ENCODE peak calls at places on chromosomes 4 and X, in eight cellular contexts. One of them, this sample, is unnamed.

GRCh38 chr4:54063737-54064316 is 578 bp downstream of the CHIC2 start:
- DNase-seq in mammary epithelial cell: peak
- DNase-seq in PC-9: no peak
- DNase-seq in ovary: peak
- DNase-seq in fibroblast of pulmonary artery: no peak
- DNase-seq in choroid plexus epithelial cell: no peak
- DNase-seq in suprapubic skin: peak
- DNase-seq in prostate gland: peak
- DNase-seq in this sample: no peak

GRCh38 chrX:40267334-40268118 is 169.8 kb upstream of the BCOR start:
- DNase-seq in prostate gland: no peak
- DNase-seq in choroid plexus epithelial cell: no peak
- DNase-seq in mammary epithelial cell: no peak
- DNase-seq in PC-9: no peak
- DNase-seq in suprapubic skin: no peak
- DNase-seq in ovary: no peak
- DNase-seq in fibroblast of pulmonary artery: no peak
- DNase-seq in this sample: no peak

GRCh38 chr4:183485411-183486160 is 19.3 kb upstream of the ING2 start:
- DNase-seq in suprapubic skin: no peak
- DNase-seq in prostate gland: no peak
- DNase-seq in choroid plexus epithelial cell: no peak
- DNase-seq in fibroblast of pulmonary artery: no peak
- DNase-seq in ovary: no peak
- DNase-seq in mammary epithelial cell: no peak
- DNase-seq in PC-9: no peak
- DNase-seq in this sample: no peak

GRCh38 chr4:102623622-102624021 is 122.5 kb downstream of the NFKB1 start:
- DNase-seq in ovary: no peak
- DNase-seq in suprapubic skin: no peak
- DNase-seq in choroid plexus epithelial cell: peak
- DNase-seq in mammary epithelial cell: no peak
- DNase-seq in PC-9: no peak
- DNase-seq in fibroblast of pulmonary artery: peak
- DNase-seq in prostate gland: no peak
- DNase-seq in this sample: no peak

GRCh38 chr4:145108128-145108527 is 10.0 kb downstream of the ABCE1 start:
- DNase-seq in fibroblast of pulmonary artery: no peak
- DNase-seq in mammary epithelial cell: no peak
- DNase-seq in choroid plexus epithelial cell: no peak
- DNase-seq in suprapubic skin: no peak
- DNase-seq in prostate gland: no peak
- DNase-seq in ovary: no peak
- DNase-seq in PC-9: no peak
- DNase-seq in this sample: no peak

GRCh38 chr4:95293014-95293413 is 255.8 kb downstream of the UNC5C start:
- DNase-seq in prostate gland: no peak
- DNase-seq in PC-9: no peak
- DNase-seq in ovary: no peak
- DNase-seq in mammary epithelial cell: peak
- DNase-seq in suprapubic skin: no peak
- DNase-seq in fibroblast of pulmonary artery: peak
- DNase-seq in choroid plexus epithelial cell: peak
- DNase-seq in this sample: peak

GRCh38 chrX:2383735-2384134 is 117.0 kb downstream of the DHRSX start:
- DNase-seq in prostate gland: no peak
- DNase-seq in fibroblast of pulmonary artery: no peak
- DNase-seq in suprapubic skin: no peak
- DNase-seq in mammary epithelial cell: peak
- DNase-seq in ovary: no peak
- DNase-seq in choroid plexus epithelial cell: no peak
- DNase-seq in PC-9: no peak
- DNase-seq in this sample: no peak

GRCh38 chr4:61374612-61374920 is 174.4 kb downstream of the ADGRL3 start:
- DNase-seq in ovary: no peak
- DNase-seq in fibroblast of pulmonary artery: peak
- DNase-seq in PC-9: no peak
- DNase-seq in suprapubic skin: no peak
- DNase-seq in mammary epithelial cell: no peak
- DNase-seq in prostate gland: no peak
- DNase-seq in choroid plexus epithelial cell: peak
- DNase-seq in this sample: no peak

GRCh38 chr4:121950680-121951569 is 935 bp downstream of the TRPC3 start:
- DNase-seq in choroid plexus epithelial cell: peak
- DNase-seq in prostate gland: peak
- DNase-seq in ovary: peak
- DNase-seq in mammary epithelial cell: no peak
- DNase-seq in fibroblast of pulmonary artery: no peak
- DNase-seq in suprapubic skin: peak
- DNase-seq in PC-9: no peak
- DNase-seq in this sample: no peak

GRCh38 chr4:2246384-2247127 is 4.6 kb upstream of the HAUS3 start:
- DNase-seq in ovary: no peak
- DNase-seq in prostate gland: no peak
- DNase-seq in mammary epithelial cell: no peak
- DNase-seq in PC-9: no peak
- DNase-seq in fibroblast of pulmonary artery: no peak
- DNase-seq in choroid plexus epithelial cell: no peak
- DNase-seq in suprapubic skin: peak
- DNase-seq in this sample: no peak

GRCh38 chr4:153611679-153612078 is 72.4 kb upstream of the TLR2 start:
- DNase-seq in fibroblast of pulmonary artery: peak
- DNase-seq in ovary: no peak
- DNase-seq in choroid plexus epithelial cell: peak
- DNase-seq in suprapubic skin: no peak
- DNase-seq in PC-9: no peak
- DNase-seq in mammary epithelial cell: peak
- DNase-seq in prostate gland: no peak
- DNase-seq in this sample: no peak

GRCh38 chr4:110624904-110625494 is 2.1 kb upstream of the PITX2 start:
- DNase-seq in PC-9: no peak
- DNase-seq in prostate gland: no peak
- DNase-seq in fibroblast of pulmonary artery: no peak
- DNase-seq in mammary epithelial cell: no peak
- DNase-seq in choroid plexus epithelial cell: no peak
- DNase-seq in suprapubic skin: no peak
- DNase-seq in ovary: no peak
- DNase-seq in this sample: no peak

GRCh38 chr4:71132486-71132885 is 139.0 kb downstream of the DCK start:
- DNase-seq in PC-9: no peak
- DNase-seq in fibroblast of pulmonary artery: no peak
- DNase-seq in choroid plexus epithelial cell: no peak
- DNase-seq in prostate gland: no peak
- DNase-seq in mammary epithelial cell: no peak
- DNase-seq in ovary: no peak
- DNase-seq in suprapubic skin: no peak
- DNase-seq in this sample: no peak

GRCh38 chrX:42978655-42979379 is 200.9 kb upstream of the PPP1R2C start:
- DNase-seq in ovary: no peak
- DNase-seq in fibroblast of pulmonary artery: no peak
- DNase-seq in PC-9: peak
- DNase-seq in mammary epithelial cell: no peak
- DNase-seq in prostate gland: no peak
- DNase-seq in suprapubic skin: no peak
- DNase-seq in choroid plexus epithelial cell: peak
- DNase-seq in this sample: no peak

GRCh38 chr4:114780205-114780604 is 181.6 kb downstream of the UGT8 start:
- DNase-seq in PC-9: no peak
- DNase-seq in suprapubic skin: no peak
- DNase-seq in ovary: no peak
- DNase-seq in choroid plexus epithelial cell: peak
- DNase-seq in mammary epithelial cell: no peak
- DNase-seq in prostate gland: no peak
- DNase-seq in fibroblast of pulmonary artery: peak
- DNase-seq in this sample: no peak

GRCh38 chrX:77114501-77114900 is 332.7 kb upstream of the FGF16 start:
- DNase-seq in prostate gland: no peak
- DNase-seq in choroid plexus epithelial cell: no peak
- DNase-seq in mammary epithelial cell: no peak
- DNase-seq in suprapubic skin: no peak
- DNase-seq in ovary: no peak
- DNase-seq in PC-9: no peak
- DNase-seq in fibroblast of pulmonary artery: no peak
- DNase-seq in this sample: no peak

GRCh38 chrX:42738552-42738951 is 39.4 kb downstream of the PPP1R2C start:
- DNase-seq in suprapubic skin: no peak
- DNase-seq in prostate gland: no peak
- DNase-seq in ovary: no peak
- DNase-seq in mammary epithelial cell: no peak
- DNase-seq in choroid plexus epithelial cell: no peak
- DNase-seq in PC-9: no peak
- DNase-seq in fibroblast of pulmonary artery: no peak
- DNase-seq in this sample: no peak

DNA sequence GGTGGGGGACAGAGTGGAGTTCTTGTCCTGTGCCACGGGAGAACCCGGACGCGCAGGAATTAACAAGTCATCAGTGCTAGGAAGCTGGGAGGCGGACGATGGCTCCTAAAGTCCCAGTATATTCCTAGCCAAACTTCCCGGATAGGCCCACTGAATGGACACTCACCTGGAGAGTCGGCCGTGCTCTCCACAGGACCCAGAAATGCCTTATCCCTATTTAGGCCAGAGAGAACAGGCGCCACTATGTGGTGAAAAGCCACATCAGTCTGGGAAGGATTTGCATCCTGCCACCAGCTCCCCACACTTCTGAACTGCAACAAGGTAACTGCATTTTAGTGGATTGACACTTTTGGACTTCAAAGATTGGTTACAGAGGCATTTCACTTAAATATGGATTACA is 1.1 kb downstream of the CFAP299 start:
- DNase-seq in mammary epithelial cell: peak
- DNase-seq in suprapubic skin: no peak
- DNase-seq in choroid plexus epithelial cell: peak
- DNase-seq in prostate gland: peak
- DNase-seq in fibroblast of pulmonary artery: peak
- DNase-seq in PC-9: peak
- DNase-seq in ovary: peak
- DNase-seq in this sample: no peak
- H3K4me3 ChIP-seq in mammary epithelial cell: no peak
- H3K4me3 ChIP-seq in suprapubic skin: peak
- H3K4me3 ChIP-seq in choroid plexus epithelial cell: no peak
- H3K4me3 ChIP-seq in prostate gland: peak
- H3K4me3 ChIP-seq in fibroblast of pulmonary artery: peak
- H3K4me3 ChIP-seq in PC-9: peak
- H3K4me3 ChIP-seq in ovary: no peak
- H3K4me3 ChIP-seq in this sample: no peak

DNA sequence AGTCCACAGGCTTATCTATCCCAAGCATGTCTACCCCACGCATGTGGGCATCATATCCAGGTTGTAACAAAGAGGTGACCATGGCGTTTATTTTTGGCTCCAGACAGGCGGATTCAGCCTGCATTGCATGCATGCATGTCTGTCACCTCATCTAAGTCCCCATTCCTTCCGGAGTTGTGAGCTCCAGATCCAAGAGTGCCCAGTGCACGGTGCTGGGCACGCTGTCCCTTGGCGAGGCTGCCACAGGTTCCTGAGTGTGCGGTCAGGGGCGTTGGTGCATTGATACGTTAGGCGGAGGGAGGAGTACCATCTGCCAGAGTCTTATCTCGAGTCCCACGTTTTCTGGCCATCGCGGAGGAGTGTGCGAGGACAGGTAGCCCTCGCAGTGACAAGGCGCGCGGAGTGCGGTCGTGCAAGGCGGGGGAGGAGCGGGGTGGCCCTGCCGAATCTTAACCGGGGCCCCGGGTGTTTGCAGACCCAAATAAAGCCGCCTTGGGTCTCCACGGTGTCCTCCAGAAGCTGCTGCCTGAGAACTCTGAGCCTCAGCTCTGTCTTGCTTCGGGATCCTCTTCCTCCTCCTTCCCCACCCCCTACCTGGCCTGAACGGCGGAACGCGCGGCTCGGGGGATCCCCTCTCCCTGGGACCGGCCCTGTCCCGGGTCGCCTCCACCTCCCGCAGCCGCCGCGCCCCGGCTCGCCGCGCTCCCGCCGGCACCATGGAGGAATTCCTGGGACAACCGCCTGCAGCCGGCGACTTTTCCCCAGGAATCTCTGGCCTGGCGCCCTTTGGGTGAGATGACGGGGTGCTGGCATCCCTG is 618 bp upstream of the GALNTL6 start:
- DNase-seq in PC-9: no peak
- DNase-seq in prostate gland: no peak
- DNase-seq in choroid plexus epithelial cell: peak
- DNase-seq in suprapubic skin: no peak
- DNase-seq in fibroblast of pulmonary artery: no peak
- DNase-seq in ovary: no peak
- DNase-seq in mammary epithelial cell: peak
- DNase-seq in this sample: no peak
- H3K4me3 ChIP-seq in PC-9: no peak
- H3K4me3 ChIP-seq in prostate gland: peak
- H3K4me3 ChIP-seq in choroid plexus epithelial cell: peak
- H3K4me3 ChIP-seq in suprapubic skin: peak
- H3K4me3 ChIP-seq in fibroblast of pulmonary artery: no peak
- H3K4me3 ChIP-seq in ovary: no peak
- H3K4me3 ChIP-seq in mammary epithelial cell: peak
- H3K4me3 ChIP-seq in this sample: peak

DNA sequence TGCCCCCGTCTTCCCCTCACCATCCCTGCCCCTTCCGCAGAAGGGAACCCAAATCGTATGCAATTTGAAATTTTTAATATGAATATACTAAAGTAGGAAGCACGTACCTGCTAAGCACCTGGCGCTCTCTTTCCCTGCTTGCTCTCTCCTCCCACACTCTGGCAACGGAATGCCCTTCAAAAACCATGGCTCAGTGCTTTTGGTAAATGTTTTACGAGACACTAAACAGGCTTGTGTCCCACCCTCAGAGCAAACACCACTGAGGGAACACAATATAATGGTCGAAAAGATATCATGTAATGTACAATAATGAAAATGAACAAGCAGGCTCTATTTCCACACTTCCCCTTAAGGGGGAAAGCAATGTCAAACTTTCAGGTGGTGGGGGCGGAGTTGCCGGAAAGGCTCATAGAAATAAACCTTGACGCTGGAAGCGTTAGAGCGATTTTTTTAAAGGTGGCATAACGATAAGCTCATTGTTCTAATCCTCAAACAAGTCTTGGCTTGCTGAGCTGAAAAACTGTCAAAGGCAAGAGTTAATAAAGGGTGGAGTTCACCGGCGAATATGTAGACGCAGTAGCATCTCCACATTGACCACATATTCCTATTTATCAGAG is 115.1 kb downstream of the RBM47 start:
- DNase-seq in mammary epithelial cell: no peak
- DNase-seq in ovary: no peak
- DNase-seq in suprapubic skin: no peak
- DNase-seq in PC-9: peak
- DNase-seq in fibroblast of pulmonary artery: no peak
- DNase-seq in prostate gland: peak
- DNase-seq in choroid plexus epithelial cell: no peak
- DNase-seq in this sample: peak
- H3K4me3 ChIP-seq in mammary epithelial cell: peak
- H3K4me3 ChIP-seq in ovary: no peak
- H3K4me3 ChIP-seq in suprapubic skin: peak
- H3K4me3 ChIP-seq in PC-9: peak
- H3K4me3 ChIP-seq in fibroblast of pulmonary artery: no peak
- H3K4me3 ChIP-seq in prostate gland: peak
- H3K4me3 ChIP-seq in choroid plexus epithelial cell: no peak
- H3K4me3 ChIP-seq in this sample: peak

DNA sequence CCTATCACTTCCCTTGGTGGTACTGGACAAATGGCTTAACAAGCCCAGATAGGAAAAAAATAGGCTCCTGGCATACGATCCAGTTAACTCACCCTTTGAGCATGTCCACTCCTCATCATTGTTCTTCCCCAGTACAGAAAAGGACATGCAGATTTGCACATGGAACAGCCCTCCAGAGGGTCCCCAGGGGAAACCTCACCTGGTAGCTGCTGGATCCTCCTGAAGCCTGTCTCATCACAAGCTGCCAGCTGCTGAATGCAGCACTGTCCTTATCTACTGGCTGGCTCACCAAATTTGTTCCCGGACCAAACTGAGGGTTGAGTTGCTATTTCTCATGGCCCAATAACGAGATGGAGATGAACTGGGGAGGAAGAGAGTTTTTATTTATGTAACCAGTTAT is 49.4 kb downstream of the SERTM2 start:
- DNase-seq in fibroblast of pulmonary artery: no peak
- DNase-seq in suprapubic skin: no peak
- DNase-seq in ovary: no peak
- DNase-seq in choroid plexus epithelial cell: no peak
- DNase-seq in mammary epithelial cell: no peak
- DNase-seq in PC-9: no peak
- DNase-seq in prostate gland: no peak
- DNase-seq in this sample: no peak
- H3K4me3 ChIP-seq in fibroblast of pulmonary artery: no peak
- H3K4me3 ChIP-seq in suprapubic skin: no peak
- H3K4me3 ChIP-seq in ovary: no peak
- H3K4me3 ChIP-seq in choroid plexus epithelial cell: no peak
- H3K4me3 ChIP-seq in mammary epithelial cell: no peak
- H3K4me3 ChIP-seq in PC-9: no peak
- H3K4me3 ChIP-seq in prostate gland: no peak
- H3K4me3 ChIP-seq in this sample: no peak

This sample was measured in LNCaP clone FGC.